ENCODE peak calls at places on chromosome 2, in ten cellular contexts. One of them, this sample, is unnamed.

GRCh38 chr2:72893594-72894319 is 6.5 kb downstream of the SPR start:
- DNase-seq in cardiac fibroblast: peak
- DNase-seq in CD4-positive, alpha-beta memory T cell: no peak
- DNase-seq in transverse colon: peak
- DNase-seq in B cell: peak
- DNase-seq in NCI-H2029 treated with DMSO at 0.1 percent for 48 hours: no peak
- DNase-seq in glomerular endothelial cell: no peak
- DNase-seq in NCI-H345: peak
- DNase-seq in psoas muscle: no peak
- DNase-seq in GM19239: peak
- DNase-seq in this sample: peak

GRCh38 chr2:27854224-27854623 is 36.0 kb downstream of the RBKS start:
- DNase-seq in cardiac fibroblast: no peak
- DNase-seq in CD4-positive, alpha-beta memory T cell: no peak
- DNase-seq in transverse colon: peak
- DNase-seq in B cell: no peak
- DNase-seq in NCI-H2029 treated with DMSO at 0.1 percent for 48 hours: no peak
- DNase-seq in glomerular endothelial cell: no peak
- DNase-seq in NCI-H345: no peak
- DNase-seq in psoas muscle: no peak
- DNase-seq in GM19239: no peak
- DNase-seq in this sample: no peak

GRCh38 chr2:169840747-169841142 is 13.5 kb downstream of the UBR3 start:
- DNase-seq in cardiac fibroblast: no peak
- DNase-seq in CD4-positive, alpha-beta memory T cell: no peak
- DNase-seq in transverse colon: no peak
- DNase-seq in B cell: no peak
- DNase-seq in NCI-H2029 treated with DMSO at 0.1 percent for 48 hours: no peak
- DNase-seq in glomerular endothelial cell: no peak
- DNase-seq in NCI-H345: no peak
- DNase-seq in psoas muscle: no peak
- DNase-seq in GM19239: no peak
- DNase-seq in this sample: no peak

GRCh38 chr2:10452334-10452733 is 4.2 kb upstream of the ODC1 start:
- DNase-seq in cardiac fibroblast: peak
- DNase-seq in CD4-positive, alpha-beta memory T cell: no peak
- DNase-seq in transverse colon: peak
- DNase-seq in B cell: no peak
- DNase-seq in NCI-H2029 treated with DMSO at 0.1 percent for 48 hours: peak
- DNase-seq in glomerular endothelial cell: no peak
- DNase-seq in NCI-H345: peak
- DNase-seq in psoas muscle: no peak
- DNase-seq in GM19239: no peak
- DNase-seq in this sample: no peak

GRCh38 chr2:219661955-219662395 is 34.5 kb downstream of the SLC4A3 start:
- DNase-seq in cardiac fibroblast: peak
- DNase-seq in CD4-positive, alpha-beta memory T cell: no peak
- DNase-seq in transverse colon: no peak
- DNase-seq in B cell: no peak
- DNase-seq in NCI-H2029 treated with DMSO at 0.1 percent for 48 hours: no peak
- DNase-seq in glomerular endothelial cell: no peak
- DNase-seq in NCI-H345: no peak
- DNase-seq in psoas muscle: no peak
- DNase-seq in GM19239: no peak
- DNase-seq in this sample: no peak

GRCh38 chr2:223654384-223654915 is 52.3 kb upstream of the SCG2 start:
- DNase-seq in cardiac fibroblast: peak
- DNase-seq in CD4-positive, alpha-beta memory T cell: no peak
- DNase-seq in transverse colon: no peak
- DNase-seq in B cell: no peak
- DNase-seq in NCI-H2029 treated with DMSO at 0.1 percent for 48 hours: no peak
- DNase-seq in glomerular endothelial cell: no peak
- DNase-seq in NCI-H345: no peak
- DNase-seq in psoas muscle: no peak
- DNase-seq in GM19239: no peak
- DNase-seq in this sample: no peak

GRCh38 chr2:84280873-84281272 is 178.2 kb downstream of the SUCLG1 start:
- DNase-seq in cardiac fibroblast: no peak
- DNase-seq in CD4-positive, alpha-beta memory T cell: no peak
- DNase-seq in transverse colon: no peak
- DNase-seq in B cell: no peak
- DNase-seq in NCI-H2029 treated with DMSO at 0.1 percent for 48 hours: no peak
- DNase-seq in glomerular endothelial cell: no peak
- DNase-seq in NCI-H345: no peak
- DNase-seq in psoas muscle: no peak
- DNase-seq in GM19239: no peak
- DNase-seq in this sample: no peak

GRCh38 chr2:9287400-9288059 is 80.9 kb downstream of the ASAP2 start:
- DNase-seq in cardiac fibroblast: peak
- DNase-seq in CD4-positive, alpha-beta memory T cell: no peak
- DNase-seq in transverse colon: no peak
- DNase-seq in B cell: no peak
- DNase-seq in NCI-H2029 treated with DMSO at 0.1 percent for 48 hours: no peak
- DNase-seq in glomerular endothelial cell: peak
- DNase-seq in NCI-H345: no peak
- DNase-seq in psoas muscle: no peak
- DNase-seq in GM19239: no peak
- DNase-seq in this sample: no peak

GRCh38 chr2:51013060-51013746 is 18.7 kb downstream of the NRXN1 start:
- DNase-seq in cardiac fibroblast: no peak
- DNase-seq in CD4-positive, alpha-beta memory T cell: no peak
- DNase-seq in transverse colon: peak
- DNase-seq in B cell: no peak
- DNase-seq in NCI-H2029 treated with DMSO at 0.1 percent for 48 hours: peak
- DNase-seq in glomerular endothelial cell: no peak
- DNase-seq in NCI-H345: peak
- DNase-seq in psoas muscle: no peak
- DNase-seq in GM19239: no peak
- DNase-seq in this sample: no peak

GRCh38 chr2:148789059-148789458 is 86.0 kb upstream of the KIF5C start:
- DNase-seq in cardiac fibroblast: no peak
- DNase-seq in CD4-positive, alpha-beta memory T cell: no peak
- DNase-seq in transverse colon: no peak
- DNase-seq in B cell: no peak
- DNase-seq in NCI-H2029 treated with DMSO at 0.1 percent for 48 hours: no peak
- DNase-seq in glomerular endothelial cell: no peak
- DNase-seq in NCI-H345: no peak
- DNase-seq in psoas muscle: no peak
- DNase-seq in GM19239: no peak
- DNase-seq in this sample: no peak

GRCh38 chr2:46294185-46294836 is 2.9 kb upstream of the EPAS1 start:
- DNase-seq in cardiac fibroblast: no peak
- DNase-seq in CD4-positive, alpha-beta memory T cell: no peak
- DNase-seq in transverse colon: peak
- DNase-seq in B cell: peak
- DNase-seq in NCI-H2029 treated with DMSO at 0.1 percent for 48 hours: no peak
- DNase-seq in glomerular endothelial cell: no peak
- DNase-seq in NCI-H345: peak
- DNase-seq in psoas muscle: no peak
- DNase-seq in GM19239: no peak
- DNase-seq in this sample: no peak

GRCh38 chr2:74567862-74568261 is 13.3 kb downstream of the DOK1 start:
- DNase-seq in cardiac fibroblast: peak
- DNase-seq in CD4-positive, alpha-beta memory T cell: no peak
- DNase-seq in transverse colon: no peak
- DNase-seq in B cell: no peak
- DNase-seq in NCI-H2029 treated with DMSO at 0.1 percent for 48 hours: no peak
- DNase-seq in glomerular endothelial cell: no peak
- DNase-seq in NCI-H345: no peak
- DNase-seq in psoas muscle: no peak
- DNase-seq in GM19239: no peak
- DNase-seq in this sample: no peak

GRCh38 chr2:20997953-20998722 is 45.7 kb downstream of the APOB start:
- DNase-seq in cardiac fibroblast: no peak
- DNase-seq in CD4-positive, alpha-beta memory T cell: no peak
- DNase-seq in transverse colon: no peak
- DNase-seq in B cell: no peak
- DNase-seq in NCI-H2029 treated with DMSO at 0.1 percent for 48 hours: no peak
- DNase-seq in glomerular endothelial cell: no peak
- DNase-seq in NCI-H345: no peak
- DNase-seq in psoas muscle: no peak
- DNase-seq in GM19239: no peak
- DNase-seq in this sample: no peak

GRCh38 chr2:202185156-202185555 is 53.2 kb downstream of the SUMO1 start:
- DNase-seq in cardiac fibroblast: no peak
- DNase-seq in CD4-positive, alpha-beta memory T cell: no peak
- DNase-seq in transverse colon: no peak
- DNase-seq in B cell: no peak
- DNase-seq in NCI-H2029 treated with DMSO at 0.1 percent for 48 hours: no peak
- DNase-seq in glomerular endothelial cell: no peak
- DNase-seq in NCI-H345: no peak
- DNase-seq in psoas muscle: no peak
- DNase-seq in GM19239: no peak
- DNase-seq in this sample: no peak